ENCODE peak calls at places on chromosome 12, in eight cellular contexts. One of them, this sample, is unnamed.

GRCh38 chr12:10497602-10498001 is 8.1 kb upstream of the EIF2S3B start:
- DNase-seq in H9: no peak
- DNase-seq in ovary: no peak
- DNase-seq in lung: no peak
- DNase-seq in AG04450: no peak
- DNase-seq in neural progenitor cell: no peak
- DNase-seq in substantia nigra: no peak
- DNase-seq in DND-41: no peak
- DNase-seq in this sample: no peak

GRCh38 chr12:95022477-95022876 is 19.0 kb upstream of the NDUFA12 start:
- DNase-seq in H9: no peak
- DNase-seq in ovary: no peak
- DNase-seq in lung: no peak
- DNase-seq in AG04450: no peak
- DNase-seq in neural progenitor cell: no peak
- DNase-seq in substantia nigra: no peak
- DNase-seq in DND-41: no peak
- DNase-seq in this sample: no peak

GRCh38 chr12:114863911-114864310 is 179.9 kb upstream of the TBX3 start:
- DNase-seq in H9: no peak
- DNase-seq in ovary: no peak
- DNase-seq in lung: no peak
- DNase-seq in AG04450: no peak
- DNase-seq in neural progenitor cell: no peak
- DNase-seq in substantia nigra: no peak
- DNase-seq in DND-41: no peak
- DNase-seq in this sample: no peak

GRCh38 chr12:49413010-49413409 is 45.7 kb downstream of the SPATS2 start:
- DNase-seq in H9: no peak
- DNase-seq in ovary: no peak
- DNase-seq in lung: no peak
- DNase-seq in AG04450: no peak
- DNase-seq in neural progenitor cell: no peak
- DNase-seq in substantia nigra: no peak
- DNase-seq in DND-41: no peak
- DNase-seq in this sample: no peak

GRCh38 chr12:38761636-38762342 is 143.6 kb downstream of the CPNE8 start:
- DNase-seq in H9: no peak
- DNase-seq in ovary: no peak
- DNase-seq in lung: no peak
- DNase-seq in AG04450: no peak
- DNase-seq in neural progenitor cell: no peak
- DNase-seq in substantia nigra: no peak
- DNase-seq in DND-41: no peak
- DNase-seq in this sample: no peak

GRCh38 chr12:92608418-92609091 is 94.2 kb upstream of the PLEKHG7 start:
- DNase-seq in H9: no peak
- DNase-seq in ovary: no peak
- DNase-seq in lung: no peak
- DNase-seq in AG04450: no peak
- DNase-seq in neural progenitor cell: peak
- DNase-seq in substantia nigra: no peak
- DNase-seq in DND-41: no peak
- DNase-seq in this sample: peak

GRCh38 chr12:48023386-48023785 is 19.1 kb upstream of the COL2A1 start:
- DNase-seq in H9: no peak
- DNase-seq in ovary: no peak
- DNase-seq in lung: no peak
- DNase-seq in AG04450: no peak
- DNase-seq in neural progenitor cell: peak
- DNase-seq in substantia nigra: no peak
- DNase-seq in DND-41: no peak
- DNase-seq in this sample: no peak

GRCh38 chr12:130203151-130203550 is 40.9 kb downstream of the FZD10 start:
- DNase-seq in H9: no peak
- DNase-seq in ovary: no peak
- DNase-seq in lung: no peak
- DNase-seq in AG04450: no peak
- DNase-seq in neural progenitor cell: no peak
- DNase-seq in substantia nigra: no peak
- DNase-seq in DND-41: no peak
- DNase-seq in this sample: no peak

GRCh38 chr12:96889273-96889933 is 17.7 kb upstream of the NEDD1 start:
- DNase-seq in H9: no peak
- DNase-seq in ovary: no peak
- DNase-seq in lung: no peak
- DNase-seq in AG04450: peak
- DNase-seq in neural progenitor cell: no peak
- DNase-seq in substantia nigra: no peak
- DNase-seq in DND-41: no peak
- DNase-seq in this sample: no peak

GRCh38 chr12:9906888-9907287 is 25.3 kb downstream of the CLEC2A start:
- DNase-seq in H9: no peak
- DNase-seq in ovary: no peak
- DNase-seq in lung: no peak
- DNase-seq in AG04450: no peak
- DNase-seq in neural progenitor cell: no peak
- DNase-seq in substantia nigra: no peak
- DNase-seq in DND-41: no peak
- DNase-seq in this sample: peak

GRCh38 chr12:77645966-77646598 is 184.6 kb upstream of the NAV3 start:
- DNase-seq in H9: peak
- DNase-seq in ovary: no peak
- DNase-seq in lung: no peak
- DNase-seq in AG04450: no peak
- DNase-seq in neural progenitor cell: peak
- DNase-seq in substantia nigra: no peak
- DNase-seq in DND-41: no peak
- DNase-seq in this sample: no peak

GRCh38 chr12:12008931-12009611 is 61.7 kb upstream of the BCL2L14 start:
- DNase-seq in H9: peak
- DNase-seq in ovary: no peak
- DNase-seq in lung: peak
- DNase-seq in AG04450: no peak
- DNase-seq in neural progenitor cell: peak
- DNase-seq in substantia nigra: no peak
- DNase-seq in DND-41: peak
- DNase-seq in this sample: peak

GRCh38 chr12:87323369-87323768 is 705.8 kb downstream of the C12orf50 start:
- DNase-seq in H9: no peak
- DNase-seq in ovary: no peak
- DNase-seq in lung: no peak
- DNase-seq in AG04450: peak
- DNase-seq in neural progenitor cell: no peak
- DNase-seq in substantia nigra: no peak
- DNase-seq in DND-41: no peak
- DNase-seq in this sample: no peak

GRCh38 chr12:11545438-11546330 is 103.8 kb upstream of the ETV6 start:
- DNase-seq in H9: no peak
- DNase-seq in ovary: no peak
- DNase-seq in lung: no peak
- DNase-seq in AG04450: no peak
- DNase-seq in neural progenitor cell: no peak
- DNase-seq in substantia nigra: no peak
- DNase-seq in DND-41: peak
- DNase-seq in this sample: peak

GRCh38 chr12:115023898-115024297 is 339.9 kb upstream of the TBX3 start:
- DNase-seq in H9: no peak
- DNase-seq in ovary: no peak
- DNase-seq in lung: no peak
- DNase-seq in AG04450: no peak
- DNase-seq in neural progenitor cell: no peak
- DNase-seq in substantia nigra: no peak
- DNase-seq in DND-41: no peak
- DNase-seq in this sample: no peak

DNA sequence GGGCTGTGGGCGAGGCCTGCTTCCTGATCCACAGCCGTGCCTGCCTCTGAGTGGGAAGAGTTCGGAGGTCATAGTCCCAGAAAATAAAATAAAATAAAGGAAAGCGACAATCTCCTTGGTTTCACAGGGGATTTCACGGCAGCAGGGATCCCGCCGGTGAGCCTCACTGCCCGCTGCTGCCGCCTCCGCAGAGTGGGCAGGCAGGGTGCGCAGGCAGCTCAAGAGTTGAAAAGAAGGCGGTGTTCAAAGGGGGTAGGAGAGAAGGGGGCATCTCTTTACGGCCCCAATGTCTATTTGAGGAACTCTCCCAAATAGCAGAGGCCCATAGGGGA is 3.1 kb upstream of the HOXC9 start:
- DNase-seq in H9: no peak
- DNase-seq in ovary: no peak
- DNase-seq in lung: no peak
- DNase-seq in AG04450: no peak
- DNase-seq in neural progenitor cell: no peak
- DNase-seq in substantia nigra: no peak
- DNase-seq in DND-41: no peak
- DNase-seq in this sample: no peak
- H3K27ac ChIP-seq in H9: no peak
- H3K27ac ChIP-seq in ovary: no peak
- H3K27ac ChIP-seq in lung: no peak
- H3K27ac ChIP-seq in AG04450: no peak
- H3K27ac ChIP-seq in neural progenitor cell: no peak
- H3K27ac ChIP-seq in substantia nigra: no peak
- H3K27ac ChIP-seq in DND-41: no peak
- H3K27ac ChIP-seq in this sample: no peak

GRCh38 chr12:121239704-121240420 is 29.9 kb downstream of the P2RX4 start:
- DNase-seq in H9: no peak
- DNase-seq in ovary: no peak
- DNase-seq in lung: no peak
- DNase-seq in AG04450: no peak
- DNase-seq in neural progenitor cell: no peak
- DNase-seq in substantia nigra: no peak
- DNase-seq in DND-41: no peak
- DNase-seq in this sample: no peak

GRCh38 chr12:121237415-121237814 is 27.5 kb downstream of the P2RX4 start:
- DNase-seq in H9: no peak
- DNase-seq in ovary: no peak
- DNase-seq in lung: no peak
- DNase-seq in AG04450: no peak
- DNase-seq in neural progenitor cell: no peak
- DNase-seq in substantia nigra: no peak
- DNase-seq in DND-41: no peak
- DNase-seq in this sample: no peak

GRCh38 chr12:121238604-121239334 is 28.8 kb downstream of the P2RX4 start:
- DNase-seq in H9: peak
- DNase-seq in ovary: no peak
- DNase-seq in lung: no peak
- DNase-seq in AG04450: no peak
- DNase-seq in neural progenitor cell: peak
- DNase-seq in substantia nigra: no peak
- DNase-seq in DND-41: no peak
- DNase-seq in this sample: no peak

GRCh38 chr12:121239335-121239678 is 29.4 kb downstream of the P2RX4 start:
- DNase-seq in H9: no peak
- DNase-seq in ovary: no peak
- DNase-seq in lung: no peak
- DNase-seq in AG04450: no peak
- DNase-seq in neural progenitor cell: no peak
- DNase-seq in substantia nigra: no peak
- DNase-seq in DND-41: no peak
- DNase-seq in this sample: no peak

GRCh38 chr12:121238086-121238485 is 28.2 kb downstream of the P2RX4 start:
- DNase-seq in H9: no peak
- DNase-seq in ovary: no peak
- DNase-seq in lung: no peak
- DNase-seq in AG04450: no peak
- DNase-seq in neural progenitor cell: no peak
- DNase-seq in substantia nigra: no peak
- DNase-seq in DND-41: no peak
- DNase-seq in this sample: no peak
- H3K27ac ChIP-seq in H9: no peak
- H3K27ac ChIP-seq in ovary: no peak
- H3K27ac ChIP-seq in lung: no peak
- H3K27ac ChIP-seq in AG04450: no peak
- H3K27ac ChIP-seq in neural progenitor cell: peak
- H3K27ac ChIP-seq in substantia nigra: no peak
- H3K27ac ChIP-seq in DND-41: no peak
- H3K27ac ChIP-seq in this sample: peak

GRCh38 chr12:90026516-90026915 is 317.9 kb upstream of the ATP2B1 start:
- DNase-seq in H9: no peak
- DNase-seq in ovary: no peak
- DNase-seq in lung: no peak
- DNase-seq in AG04450: no peak
- DNase-seq in neural progenitor cell: no peak
- DNase-seq in substantia nigra: no peak
- DNase-seq in DND-41: no peak
- DNase-seq in this sample: no peak

GRCh38 chr12:90027041-90027440 is 318.4 kb upstream of the ATP2B1 start:
- DNase-seq in H9: no peak
- DNase-seq in ovary: no peak
- DNase-seq in lung: no peak
- DNase-seq in AG04450: no peak
- DNase-seq in neural progenitor cell: no peak
- DNase-seq in substantia nigra: no peak
- DNase-seq in DND-41: no peak
- DNase-seq in this sample: no peak

GRCh38 chr12:90029317-90029716 is 320.7 kb upstream of the ATP2B1 start:
- DNase-seq in H9: no peak
- DNase-seq in ovary: no peak
- DNase-seq in lung: no peak
- DNase-seq in AG04450: no peak
- DNase-seq in neural progenitor cell: no peak
- DNase-seq in substantia nigra: no peak
- DNase-seq in DND-41: no peak
- DNase-seq in this sample: no peak

GRCh38 chr12:90027889-90028570 is 319.4 kb upstream of the ATP2B1 start:
- DNase-seq in H9: no peak
- DNase-seq in ovary: no peak
- DNase-seq in lung: no peak
- DNase-seq in AG04450: no peak
- DNase-seq in neural progenitor cell: no peak
- DNase-seq in substantia nigra: no peak
- DNase-seq in DND-41: no peak
- DNase-seq in this sample: no peak

GRCh38 chr12:90028620-90029051 is 320.0 kb upstream of the ATP2B1 start:
- DNase-seq in H9: no peak
- DNase-seq in ovary: no peak
- DNase-seq in lung: no peak
- DNase-seq in AG04450: no peak
- DNase-seq in neural progenitor cell: no peak
- DNase-seq in substantia nigra: no peak
- DNase-seq in DND-41: no peak
- DNase-seq in this sample: no peak
- H3K27ac ChIP-seq in H9: no peak
- H3K27ac ChIP-seq in ovary: no peak
- H3K27ac ChIP-seq in lung: no peak
- H3K27ac ChIP-seq in AG04450: no peak
- H3K27ac ChIP-seq in neural progenitor cell: no peak
- H3K27ac ChIP-seq in substantia nigra: no peak
- H3K27ac ChIP-seq in DND-41: no peak
- H3K27ac ChIP-seq in this sample: no peak

DNA sequence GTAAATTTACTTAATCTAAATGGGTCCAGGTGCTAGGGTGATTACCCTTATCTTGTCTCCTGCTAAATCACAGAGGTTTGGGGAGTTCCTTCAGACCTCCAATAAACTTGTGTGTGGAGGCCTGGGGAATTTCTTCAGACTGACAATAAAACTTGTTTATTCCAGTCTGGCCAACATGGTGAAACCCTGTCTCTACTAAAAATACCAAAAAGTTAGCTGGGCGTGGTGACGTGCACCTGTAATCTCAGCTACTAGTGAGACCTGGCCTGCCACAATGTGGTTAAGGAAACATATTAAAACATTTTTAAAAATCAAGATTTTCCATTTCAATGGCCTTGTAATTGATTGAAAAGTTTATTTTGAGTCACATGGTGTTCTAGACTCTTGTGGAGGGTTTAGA is 126.9 kb upstream of the FGD4 start:
- DNase-seq in H9: no peak
- DNase-seq in ovary: no peak
- DNase-seq in lung: no peak
- DNase-seq in AG04450: no peak
- DNase-seq in neural progenitor cell: no peak
- DNase-seq in substantia nigra: no peak
- DNase-seq in DND-41: no peak
- DNase-seq in this sample: no peak
- H3K27ac ChIP-seq in H9: no peak
- H3K27ac ChIP-seq in ovary: no peak
- H3K27ac ChIP-seq in lung: no peak
- H3K27ac ChIP-seq in AG04450: no peak
- H3K27ac ChIP-seq in neural progenitor cell: no peak
- H3K27ac ChIP-seq in substantia nigra: no peak
- H3K27ac ChIP-seq in DND-41: no peak
- H3K27ac ChIP-seq in this sample: peak

This sample was measured in naive thymus-derived CD4-positive, alpha-beta T cell.